ENCODE peak calls at places on chromosomes 13 and 19, in six cellular contexts. R is ELR, L is Ammon's horn, U is Caco-2, J is posterior cingulate gyrus, Q is astrocyte of the spinal cord. I is an unnamed sample.

GRCh38 chr19:6838062-6838655 is 49.2 kb upstream of the ADGRE1 start:
- DNase-seq in L (no peak), R (no peak), J (no peak), Q (no peak), U (no peak), I (no peak)

GRCh38 chr19:13983213-13983889 is 22.8 kb downstream of the RFX1 start:
- DNase-seq in Q (no peak), J (no peak), L (no peak), R (no peak), U (no peak), I (no peak)

GRCh38 chr19:14544977-14545715 is 15.8 kb downstream of the TECR start:
- DNase-seq in L (peak; percentile 98), Q (no peak), U (no peak), R (no peak), J (peak; percentile 89), I (no peak)

GRCh38 chr13:37360556-37360955 is 238.0 kb downstream of the POSTN start:
- DNase-seq in J (no peak), Q (peak; percentile 13), U (no peak), L (no peak), R (peak; percentile 69), I (peak; percentile 66)

GRCh38 chr19:18049390-18049789 is 37.3 kb downstream of the IL12RB1 start:
- DNase-seq in R (no peak), Q (peak; percentile 57), U (no peak), J (peak; percentile 72), L (peak; percentile 76), I (peak; percentile 59)

GRCh38 chr19:8571006-8571411 is 6.2 kb downstream of the MYO1F start:
- DNase-seq in L (peak; percentile 72), U (no peak), J (no peak), Q (peak; percentile 48), R (peak; percentile 91), I (peak; percentile 59)

GRCh38 chr13:93309886-93310520 is 83.4 kb downstream of the GPC6 start:
- DNase-seq in U (no peak), L (no peak), R (peak; percentile 61), Q (peak; percentile 81), J (no peak), I (peak; percentile 95)

GRCh38 chr19:15780595-15781418 is 6.7 kb upstream of the OR10H5 start:
- DNase-seq in Q (no peak), R (no peak), L (peak; percentile 9), J (peak; percentile 21), U (no peak), I (no peak)

GRCh38 chr19:50328257-50329145 is 676 bp downstream of the KCNC3 start:
- DNase-seq in U (peak; percentile 68), L (no peak), Q (no peak), J (no peak), R (no peak), I (no peak)

GRCh38 chr19:54707932-54708331 is 16.3 kb upstream of the KIR3DL3 start:
- DNase-seq in J (no peak), L (no peak), R (no peak), U (no peak), Q (no peak), I (no peak)

GRCh38 chr13:40595693-40596092 is 70.7 kb downstream of the FOXO1 start:
- DNase-seq in U (no peak), R (no peak), L (no peak), Q (no peak), J (no peak), I (peak; percentile 47)

GRCh38 chr19:18017275-18018083 is 9.5 kb downstream of the ARRDC2 start:
- DNase-seq in U (no peak), L (no peak), R (peak; percentile 25), J (no peak), Q (no peak), I (no peak)

GRCh38 chr19:48513289-48514122 is 1.9 kb upstream of the LMTK3 start:
- DNase-seq in L (peak; percentile 95), U (peak; percentile 85), Q (peak; percentile 48), R (peak; percentile 81), J (peak; percentile 87), I (peak; percentile 72)

GRCh38 chr13:100534911-100535310 is 53.7 kb downstream of the GGACT start:
- DNase-seq in J (no peak), L (no peak), U (no peak), Q (no peak), R (no peak), I (no peak)

GRCh38 chr19:53537523-53538377 is at the start of gene ZNF331:
- DNase-seq in J (peak; percentile 75), U (peak; percentile 86), R (peak; percentile 58), L (peak; percentile 87), Q (peak; percentile 77), I (peak; percentile 85)

GRCh38 chr13:93345061-93345460 is 118.5 kb downstream of the GPC6 start:
- DNase-seq in L (no peak), Q (no peak), R (no peak), U (no peak), J (no peak), I (no peak)

GRCh38 chr19:43594710-43595604 is 977 bp downstream of the IRGQ start:
- DNase-seq in L (peak; percentile 55), Q (peak; percentile 63), J (peak; percentile 29), R (peak; percentile 71), U (peak; percentile 77), I (peak; percentile 76)

GRCh38 chr19:47781590-47782318 is 3.3 kb downstream of the SELENOW start:
- DNase-seq in Q (no peak), R (no peak), J (peak; percentile 49), U (no peak), L (peak; percentile 79), I (no peak)

GRCh38 chr13:98710521-98710920 is 42.0 kb downstream of the SLC15A1 start:
- DNase-seq in Q (no peak), R (no peak), L (no peak), J (no peak), U (no peak), I (no peak)

GRCh38 chr19:58196911-58197616 is 14.2 kb downstream of the ZNF274 start:
- DNase-seq in J (no peak), R (peak; percentile 62), L (no peak), U (peak; percentile 15), Q (peak; percentile 58), I (peak; percentile 43)

I was measured in fibroblast of pulmonary artery.